ENCODE peak calls at places on chromosomes 7 and 10, in eight cellular contexts. One of them, this sample, is unnamed.

GRCh38 chr7:157690833-157691382 is 354.1 kb downstream of the DNAJB6 start:
- DNase-seq in breast epithelium: no peak
- DNase-seq in natural killer cell: peak
- DNase-seq in heart right ventricle: peak
- DNase-seq in cardiac muscle cell: peak
- DNase-seq in GM23338: peak
- DNase-seq in mesothelial cell of epicardium: no peak
- DNase-seq in MCF 10A: no peak
- DNase-seq in this sample: no peak

GRCh38 chr7:42272793-42273665 is 36.0 kb upstream of the GLI3 start:
- DNase-seq in mesothelial cell of epicardium: no peak
- DNase-seq in natural killer cell: no peak
- DNase-seq in breast epithelium: no peak
- DNase-seq in heart right ventricle: no peak
- DNase-seq in GM23338: peak
- DNase-seq in cardiac muscle cell: peak
- DNase-seq in MCF 10A: peak
- DNase-seq in this sample: no peak

GRCh38 chr7:100847360-100847759 is 5.2 kb upstream of the SLC12A9 start:
- DNase-seq in GM23338: no peak
- DNase-seq in natural killer cell: no peak
- DNase-seq in MCF 10A: no peak
- DNase-seq in cardiac muscle cell: no peak
- DNase-seq in mesothelial cell of epicardium: no peak
- DNase-seq in breast epithelium: no peak
- DNase-seq in heart right ventricle: no peak
- DNase-seq in this sample: no peak

GRCh38 chr7:107396990-107397389 is 72.9 kb upstream of the GPR22 start:
- DNase-seq in cardiac muscle cell: peak
- DNase-seq in mesothelial cell of epicardium: no peak
- DNase-seq in MCF 10A: peak
- DNase-seq in breast epithelium: no peak
- DNase-seq in natural killer cell: no peak
- DNase-seq in heart right ventricle: no peak
- DNase-seq in GM23338: no peak
- DNase-seq in this sample: no peak

GRCh38 chr10:110056822-110057221 is 49.0 kb downstream of the ADD3 start:
- DNase-seq in natural killer cell: no peak
- DNase-seq in cardiac muscle cell: no peak
- DNase-seq in breast epithelium: no peak
- DNase-seq in MCF 10A: no peak
- DNase-seq in mesothelial cell of epicardium: no peak
- DNase-seq in heart right ventricle: no peak
- DNase-seq in GM23338: no peak
- DNase-seq in this sample: no peak

GRCh38 chr7:158255156-158255555 is 332.5 kb downstream of the PTPRN2 start:
- DNase-seq in natural killer cell: no peak
- DNase-seq in breast epithelium: no peak
- DNase-seq in MCF 10A: no peak
- DNase-seq in mesothelial cell of epicardium: no peak
- DNase-seq in cardiac muscle cell: no peak
- DNase-seq in GM23338: no peak
- DNase-seq in heart right ventricle: no peak
- DNase-seq in this sample: no peak

GRCh38 chr10:32413513-32413912 is 32.4 kb upstream of the CCDC7 start:
- DNase-seq in mesothelial cell of epicardium: no peak
- DNase-seq in GM23338: no peak
- DNase-seq in breast epithelium: no peak
- DNase-seq in MCF 10A: peak
- DNase-seq in natural killer cell: no peak
- DNase-seq in cardiac muscle cell: no peak
- DNase-seq in heart right ventricle: no peak
- DNase-seq in this sample: no peak

GRCh38 chr7:8035647-8036518 is 67.3 kb downstream of the GLCCI1 start:
- DNase-seq in MCF 10A: peak
- DNase-seq in GM23338: peak
- DNase-seq in cardiac muscle cell: peak
- DNase-seq in mesothelial cell of epicardium: no peak
- DNase-seq in breast epithelium: no peak
- DNase-seq in heart right ventricle: no peak
- DNase-seq in natural killer cell: no peak
- DNase-seq in this sample: no peak

GRCh38 chr7:129597672-129598071 is 13.8 kb upstream of the NRF1 start:
- DNase-seq in MCF 10A: no peak
- DNase-seq in mesothelial cell of epicardium: no peak
- DNase-seq in natural killer cell: no peak
- DNase-seq in breast epithelium: no peak
- DNase-seq in GM23338: no peak
- DNase-seq in heart right ventricle: no peak
- DNase-seq in cardiac muscle cell: no peak
- DNase-seq in this sample: no peak

GRCh38 chr7:115117748-115118147 is 195.9 kb downstream of the MDFIC start:
- DNase-seq in heart right ventricle: no peak
- DNase-seq in cardiac muscle cell: no peak
- DNase-seq in mesothelial cell of epicardium: no peak
- DNase-seq in natural killer cell: no peak
- DNase-seq in breast epithelium: no peak
- DNase-seq in GM23338: peak
- DNase-seq in MCF 10A: no peak
- DNase-seq in this sample: no peak

GRCh38 chr7:29239638-29240037 is 45.1 kb downstream of the CHN2 start:
- DNase-seq in heart right ventricle: no peak
- DNase-seq in MCF 10A: peak
- DNase-seq in GM23338: peak
- DNase-seq in breast epithelium: no peak
- DNase-seq in natural killer cell: no peak
- DNase-seq in cardiac muscle cell: no peak
- DNase-seq in mesothelial cell of epicardium: no peak
- DNase-seq in this sample: no peak

GRCh38 chr7:69698109-69698840 is 100.0 kb downstream of the AUTS2 start:
- DNase-seq in breast epithelium: no peak
- DNase-seq in natural killer cell: no peak
- DNase-seq in cardiac muscle cell: no peak
- DNase-seq in MCF 10A: no peak
- DNase-seq in heart right ventricle: no peak
- DNase-seq in GM23338: no peak
- DNase-seq in mesothelial cell of epicardium: no peak
- DNase-seq in this sample: no peak

GRCh38 chr7:45136106-45137060 is 21.2 kb upstream of the RAMP3 start:
- DNase-seq in breast epithelium: peak
- DNase-seq in mesothelial cell of epicardium: peak
- DNase-seq in cardiac muscle cell: peak
- DNase-seq in MCF 10A: peak
- DNase-seq in natural killer cell: peak
- DNase-seq in GM23338: peak
- DNase-seq in heart right ventricle: peak
- DNase-seq in this sample: peak

GRCh38 chr10:6128591-6129383 is 40.0 kb downstream of the RBM17 start:
- DNase-seq in MCF 10A: no peak
- DNase-seq in GM23338: peak
- DNase-seq in breast epithelium: no peak
- DNase-seq in mesothelial cell of epicardium: no peak
- DNase-seq in natural killer cell: no peak
- DNase-seq in heart right ventricle: no peak
- DNase-seq in cardiac muscle cell: peak
- DNase-seq in this sample: no peak

GRCh38 chr7:21383217-21383832 is 44.6 kb upstream of the SP4 start:
- DNase-seq in breast epithelium: no peak
- DNase-seq in MCF 10A: no peak
- DNase-seq in heart right ventricle: no peak
- DNase-seq in GM23338: no peak
- DNase-seq in natural killer cell: no peak
- DNase-seq in cardiac muscle cell: no peak
- DNase-seq in mesothelial cell of epicardium: no peak
- DNase-seq in this sample: no peak

GRCh38 chr10:16183989-16184643 is 252.7 kb upstream of the PTER start:
- DNase-seq in GM23338: no peak
- DNase-seq in mesothelial cell of epicardium: no peak
- DNase-seq in cardiac muscle cell: no peak
- DNase-seq in breast epithelium: no peak
- DNase-seq in heart right ventricle: no peak
- DNase-seq in MCF 10A: no peak
- DNase-seq in natural killer cell: no peak
- DNase-seq in this sample: no peak

GRCh38 chr10:107740962-107741690 is 576.6 kb upstream of the SORCS1 start:
- DNase-seq in GM23338: no peak
- DNase-seq in natural killer cell: no peak
- DNase-seq in mesothelial cell of epicardium: no peak
- DNase-seq in cardiac muscle cell: no peak
- DNase-seq in MCF 10A: peak
- DNase-seq in breast epithelium: no peak
- DNase-seq in heart right ventricle: no peak
- DNase-seq in this sample: no peak

GRCh38 chr7:31487476-31487875 is 26.4 kb upstream of the ITPRID1 start:
- DNase-seq in heart right ventricle: no peak
- DNase-seq in breast epithelium: no peak
- DNase-seq in cardiac muscle cell: no peak
- DNase-seq in natural killer cell: no peak
- DNase-seq in mesothelial cell of epicardium: no peak
- DNase-seq in GM23338: no peak
- DNase-seq in MCF 10A: no peak
- DNase-seq in this sample: no peak

GRCh38 chr10:33066558-33067236 is 108.7 kb upstream of the ITGB1 start:
- DNase-seq in GM23338: peak
- DNase-seq in heart right ventricle: no peak
- DNase-seq in mesothelial cell of epicardium: no peak
- DNase-seq in cardiac muscle cell: no peak
- DNase-seq in natural killer cell: no peak
- DNase-seq in MCF 10A: peak
- DNase-seq in breast epithelium: no peak
- DNase-seq in this sample: no peak

GRCh38 chr10:86757110-86757790 is 831 bp downstream of the BMPR1A start:
- DNase-seq in mesothelial cell of epicardium: peak
- DNase-seq in GM23338: peak
- DNase-seq in breast epithelium: peak
- DNase-seq in MCF 10A: peak
- DNase-seq in heart right ventricle: peak
- DNase-seq in cardiac muscle cell: peak
- DNase-seq in natural killer cell: no peak
- DNase-seq in this sample: peak

GRCh38 chr7:130740617-130741016 is 6.6 kb upstream of the KLF14 start:
- DNase-seq in breast epithelium: no peak
- DNase-seq in GM23338: no peak
- DNase-seq in cardiac muscle cell: no peak
- DNase-seq in heart right ventricle: no peak
- DNase-seq in mesothelial cell of epicardium: no peak
- DNase-seq in MCF 10A: no peak
- DNase-seq in natural killer cell: no peak
- DNase-seq in this sample: no peak

GRCh38 chr7:41085244-41085643 is 617.6 kb downstream of the INHBA start:
- DNase-seq in cardiac muscle cell: no peak
- DNase-seq in breast epithelium: no peak
- DNase-seq in MCF 10A: peak
- DNase-seq in mesothelial cell of epicardium: no peak
- DNase-seq in natural killer cell: no peak
- DNase-seq in heart right ventricle: no peak
- DNase-seq in GM23338: no peak
- DNase-seq in this sample: no peak

GRCh38 chr7:1569016-1569415 is 816 bp downstream of the PSMG3 start:
- DNase-seq in mesothelial cell of epicardium: no peak
- DNase-seq in natural killer cell: no peak
- DNase-seq in heart right ventricle: no peak
- DNase-seq in cardiac muscle cell: no peak
- DNase-seq in MCF 10A: peak
- DNase-seq in GM23338: no peak
- DNase-seq in breast epithelium: no peak
- DNase-seq in this sample: no peak

GRCh38 chr10:87862644-87863101 is 660 bp downstream of the KLLN start:
- DNase-seq in mesothelial cell of epicardium: no peak
- DNase-seq in heart right ventricle: no peak
- DNase-seq in natural killer cell: no peak
- DNase-seq in breast epithelium: peak
- DNase-seq in cardiac muscle cell: no peak
- DNase-seq in GM23338: no peak
- DNase-seq in MCF 10A: no peak
- DNase-seq in this sample: no peak

GRCh38 chr7:118104812-118105441 is 79.0 kb upstream of the LSM8 start:
- DNase-seq in breast epithelium: no peak
- DNase-seq in MCF 10A: peak
- DNase-seq in cardiac muscle cell: peak
- DNase-seq in mesothelial cell of epicardium: no peak
- DNase-seq in natural killer cell: no peak
- DNase-seq in GM23338: peak
- DNase-seq in heart right ventricle: no peak
- DNase-seq in this sample: no peak
- TF ChIP-seq CTCF in breast epithelium: peak
- TF ChIP-seq CTCF in MCF 10A: peak
- TF ChIP-seq CTCF in cardiac muscle cell: peak
- TF ChIP-seq CTCF in mesothelial cell of epicardium: peak
- TF ChIP-seq CTCF in natural killer cell: no peak
- TF ChIP-seq CTCF in GM23338: peak
- TF ChIP-seq CTCF in heart right ventricle: peak
- TF ChIP-seq CTCF in this sample: peak

DNA sequence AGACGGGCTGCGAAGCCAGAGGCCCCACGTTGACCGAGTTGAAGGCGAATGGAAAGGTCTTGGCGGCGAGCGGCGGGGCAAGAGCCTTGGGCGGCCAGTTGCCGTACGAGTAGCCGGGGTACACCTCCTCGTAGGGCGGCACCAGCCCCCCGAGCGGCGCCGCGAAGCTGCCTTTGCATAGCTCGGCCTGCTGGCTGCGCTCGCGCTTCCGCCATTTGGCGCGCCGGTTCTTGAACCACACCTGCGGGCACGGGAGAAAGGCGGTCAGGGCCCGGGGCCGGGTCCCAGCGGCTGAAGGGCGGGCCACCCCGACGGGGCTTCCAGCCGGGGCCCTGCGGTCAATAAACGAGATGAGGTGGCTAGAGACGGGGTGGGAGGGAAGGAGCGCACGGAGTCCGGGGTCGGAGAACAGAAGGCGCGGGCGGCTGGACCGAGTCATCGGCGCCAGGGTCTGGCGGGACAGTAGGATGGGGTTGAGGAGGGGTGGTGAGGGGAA is 4.8 kb downstream of the ELOVL3 start:
- DNase-seq in breast epithelium: no peak
- DNase-seq in cardiac muscle cell: peak
- DNase-seq in mesothelial cell of epicardium: peak
- DNase-seq in GM23338: peak
- DNase-seq in natural killer cell: peak
- DNase-seq in MCF 10A: no peak
- DNase-seq in heart right ventricle: no peak
- DNase-seq in this sample: no peak
- TF ChIP-seq CTCF in breast epithelium: peak
- TF ChIP-seq CTCF in cardiac muscle cell: peak
- TF ChIP-seq CTCF in mesothelial cell of epicardium: no peak
- TF ChIP-seq CTCF in GM23338: peak
- TF ChIP-seq CTCF in natural killer cell: no peak
- TF ChIP-seq CTCF in MCF 10A: no peak
- TF ChIP-seq CTCF in heart right ventricle: peak
- TF ChIP-seq CTCF in this sample: peak

GRCh38 chr10:14543048-14543903 is 212.6 kb upstream of the FRMD4A start:
- DNase-seq in cardiac muscle cell: no peak
- DNase-seq in mesothelial cell of epicardium: no peak
- DNase-seq in natural killer cell: no peak
- DNase-seq in breast epithelium: no peak
- DNase-seq in heart right ventricle: peak
- DNase-seq in MCF 10A: no peak
- DNase-seq in GM23338: no peak
- DNase-seq in this sample: no peak
- TF ChIP-seq CTCF in cardiac muscle cell: no peak
- TF ChIP-seq CTCF in mesothelial cell of epicardium: no peak
- TF ChIP-seq CTCF in natural killer cell: peak
- TF ChIP-seq CTCF in breast epithelium: no peak
- TF ChIP-seq CTCF in heart right ventricle: peak
- TF ChIP-seq CTCF in MCF 10A: no peak
- TF ChIP-seq CTCF in GM23338: peak
- TF ChIP-seq CTCF in this sample: peak

GRCh38 chr10:71677261-71677660 is 42.3 kb downstream of the C10orf105 start:
- DNase-seq in MCF 10A: no peak
- DNase-seq in GM23338: no peak
- DNase-seq in mesothelial cell of epicardium: no peak
- DNase-seq in heart right ventricle: no peak
- DNase-seq in cardiac muscle cell: no peak
- DNase-seq in natural killer cell: no peak
- DNase-seq in breast epithelium: no peak
- DNase-seq in this sample: no peak
- TF ChIP-seq CTCF in MCF 10A: no peak
- TF ChIP-seq CTCF in GM23338: no peak
- TF ChIP-seq CTCF in mesothelial cell of epicardium: no peak
- TF ChIP-seq CTCF in heart right ventricle: no peak
- TF ChIP-seq CTCF in cardiac muscle cell: no peak
- TF ChIP-seq CTCF in natural killer cell: no peak
- TF ChIP-seq CTCF in breast epithelium: no peak
- TF ChIP-seq CTCF in this sample: no peak

This sample was measured in progenitor cell of endocrine pancreas.